ENCODE peak calls at places on chromosomes 4 and X, in seven cellular contexts. J is cardiac muscle cell; Z is WERI-Rb-1; B is stimulated activated CD4-positive, alpha-beta T cell treated with anti-CD3 and anti-CD28 coated beads, Interleukin-1b, Interleukin-23, amount 100 ng/mL, for 24 hours; T is CD8-positive, alpha-beta memory T cell; H is esophagus squamous epithelium; W is HTR-8/SVneo. Y is an unnamed sample.

GRCh38 chr4:26020083-26020668 is 106.2 kb downstream of the SMIM20 start:
- DNase-seq in H (no peak), Z (no peak), W (no peak), J (peak), T (no peak), B (no peak), Y (no peak)

GRCh38 chr4:140736669-140737343 is 19.4 kb downstream of the TBC1D9 start:
- DNase-seq in J (no peak), T (no peak), H (no peak), W (no peak), B (no peak), Z (no peak), Y (no peak)

GRCh38 chr4:118340109-118340508 is 12.7 kb downstream of the PRSS12 start:
- DNase-seq in J (no peak), B (no peak), Z (no peak), H (no peak), W (no peak), T (no peak), Y (no peak)

GRCh38 chr4:169940460-169940859 is 85.7 kb downstream of the MFAP3L start:
- DNase-seq in W (no peak), H (no peak), Z (peak), T (no peak), J (no peak), B (no peak), Y (no peak)

GRCh38 chr4:158810487-158811215 is 41.8 kb downstream of the FNIP2 start:
- DNase-seq in T (no peak), W (peak), Z (peak), J (peak), B (no peak), H (no peak), Y (no peak)

GRCh38 chr4:120228086-120228485 is 161.4 kb upstream of the MAD2L1 start:
- DNase-seq in H (no peak), B (no peak), J (no peak), Z (no peak), W (no peak), T (no peak), Y (no peak)

GRCh38 chr4:41531561-41532245 is 6.3 kb upstream of the LIMCH1 start:
- DNase-seq in W (no peak), T (no peak), Z (no peak), J (no peak), B (no peak), H (no peak), Y (no peak)

GRCh38 chr4:8387194-8387593 is 53.3 kb downstream of the ACOX3 start:
- DNase-seq in W (no peak), Z (no peak), T (no peak), B (no peak), H (no peak), J (no peak), Y (no peak)

GRCh38 chrX:88584283-88584682 is 162.7 kb upstream of the CPXCR1 start:
- DNase-seq in B (no peak), W (no peak), T (no peak), H (no peak), Z (no peak), J (no peak), Y (no peak)

GRCh38 chrX:129726307-129727111 is 12.3 kb upstream of the XPNPEP2 start:
- DNase-seq in B (peak), Z (peak), T (peak), J (peak), W (peak), H (no peak), Y (peak)

GRCh38 chrX:138287200-138287865 is 424.2 kb downstream of the FGF13 start:
- DNase-seq in T (no peak), J (no peak), W (no peak), B (no peak), H (no peak), Z (no peak), Y (no peak)

GRCh38 chr4:82561745-82562552 is at the start of gene TMEM150C:
- DNase-seq in T (no peak), W (peak), J (peak), Z (peak), H (no peak), B (no peak), Y (peak)

GRCh38 chr4:108716340-108716739 is 46.5 kb downstream of the ETNPPL start:
- DNase-seq in T (no peak), B (no peak), J (no peak), H (no peak), Z (no peak), W (no peak), Y (no peak)